ENCODE peak calls at places on chromosome 11, in four cellular contexts. D, L, E and H are unnamed samples.

GRCh38 chr11:13224324-13224723 is 53.3 kb upstream of the BMAL1 start:
- DNase-seq in D (no peak), L (no peak), E (no peak), H (no peak)

GRCh38 chr11:67301313-67301921 is 1.9 kb upstream of the SSH3 start:
- DNase-seq in D (no peak), L (no peak), E (no peak), H (no peak)

GRCh38 chr11:113528982-113529381 is 53.8 kb upstream of the DRD2 start:
- DNase-seq in D (no peak), L (no peak), E (peak), H (no peak)

GRCh38 chr11:68406318-68407313 is 53.9 kb upstream of the PPP6R3 start:
- DNase-seq in D (peak), L (no peak), E (no peak), H (no peak)

GRCh38 chr11:72220696-72221363 is 3.7 kb upstream of the INPPL1 start:
- DNase-seq in D (peak), L (no peak), E (no peak), H (no peak)

GRCh38 chr11:122976734-122977454 is 4.7 kb downstream of the BSX start:
- DNase-seq in D (no peak), L (no peak), E (no peak), H (no peak)

GRCh38 chr11:69167916-69168691 is 12.4 kb downstream of the SMIM38 start:
- DNase-seq in D (no peak), L (no peak), E (no peak), H (no peak)

GRCh38 chr11:45233121-45233803 is 52.9 kb downstream of the SYT13 start:
- DNase-seq in D (peak), L (peak), E (peak), H (peak)

GRCh38 chr11:76330651-76331050 is 50.3 kb downstream of the THAP12 start:
- DNase-seq in D (no peak), L (no peak), E (no peak), H (no peak)

GRCh38 chr11:25733777-25734176 is 598.2 kb upstream of the ANO3 start:
- DNase-seq in D (no peak), L (no peak), E (no peak), H (no peak)
- TF ChIP-seq CTCF in D (no peak), L (no peak), E (peak), H (no peak)

GRCh38 chr11:128634395-128634794 is 47.0 kb upstream of the ETS1 start:
- DNase-seq in D (no peak), L (no peak), E (no peak), H (no peak)

GRCh38 chr11:128630367-128631230 is 43.2 kb upstream of the ETS1 start:
- DNase-seq in D (peak), L (peak), E (peak), H (no peak)

GRCh38 chr11:128629516-128630106 is 42.3 kb upstream of the ETS1 start:
- DNase-seq in D (no peak), L (no peak), E (no peak), H (no peak)

GRCh38 chr11:128633384-128633965 is 46.1 kb upstream of the ETS1 start:
- DNase-seq in D (no peak), L (no peak), E (no peak), H (no peak)

DNA sequence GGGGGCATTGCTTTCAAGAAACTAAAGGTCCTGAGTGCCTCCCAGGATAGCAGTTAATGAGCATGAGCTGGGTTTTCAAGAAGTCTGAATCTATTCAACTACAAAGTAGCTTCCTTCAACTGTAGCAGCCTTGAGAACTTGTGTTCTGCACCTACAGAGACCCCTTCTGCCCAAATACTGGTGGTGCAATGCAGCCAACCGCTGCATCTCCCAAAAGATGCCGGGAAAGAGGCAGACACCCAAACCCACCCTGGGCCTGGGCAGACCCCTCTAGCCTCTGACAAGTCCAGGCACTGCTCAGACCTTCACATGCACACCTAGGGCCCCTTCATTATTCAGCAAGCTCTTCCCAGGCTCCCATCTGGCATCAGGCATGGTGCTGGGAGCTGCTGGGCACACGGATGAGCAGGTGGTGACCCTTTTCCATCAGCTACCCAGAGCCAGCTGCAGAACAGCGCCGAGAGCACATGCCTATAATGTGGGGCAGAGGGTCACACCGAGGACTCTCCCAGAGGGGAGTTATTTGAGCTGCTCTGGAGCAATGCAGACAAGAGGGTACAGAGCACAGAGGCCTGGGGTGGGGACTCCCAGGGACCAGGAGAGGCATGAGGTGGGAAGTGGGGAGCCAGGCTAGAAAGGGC is 44.9 kb upstream of the ETS1 start:
- DNase-seq in D (no peak), L (peak), E (peak), H (no peak)
- TF ChIP-seq CTCF in D (peak), L (peak), E (peak), H (peak)

GRCh38 chr11:116148645-116149044 is 624.1 kb downstream of the BUD13 start:
- DNase-seq in D (no peak), L (no peak), E (no peak), H (no peak)

GRCh38 chr11:116148056-116148455 is 624.7 kb downstream of the BUD13 start:
- DNase-seq in D (no peak), L (no peak), E (no peak), H (no peak)

GRCh38 chr11:116145187-116145865 is 627.5 kb downstream of the BUD13 start:
- DNase-seq in D (no peak), L (no peak), E (no peak), H (no peak)

DNA sequence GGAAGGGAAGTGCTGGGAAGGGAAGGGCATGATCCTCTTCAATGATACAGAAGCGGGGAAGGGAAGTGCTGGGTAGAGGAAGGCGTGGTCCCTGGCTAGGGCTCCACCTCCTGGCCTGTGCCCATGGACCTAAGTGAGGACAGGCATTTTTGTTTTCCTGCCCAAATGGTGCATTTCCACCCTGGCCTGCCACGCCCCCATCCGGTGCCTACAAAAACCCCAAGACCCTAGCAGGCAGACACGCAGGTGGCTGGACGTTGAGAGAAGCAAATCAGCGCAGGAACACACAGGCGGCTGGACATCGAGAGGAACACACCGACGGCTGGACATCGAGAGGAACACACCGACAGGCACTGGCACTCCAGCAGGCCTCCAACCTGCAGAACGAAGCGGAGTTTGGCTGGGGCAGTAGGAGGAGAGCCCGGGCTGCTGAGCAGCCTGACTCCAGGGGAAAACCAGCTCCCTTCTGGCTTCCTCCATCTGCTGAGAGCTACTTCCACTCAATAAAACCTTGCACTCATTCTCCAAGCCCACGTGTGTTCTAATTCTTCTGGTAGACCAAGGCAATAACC is 628.3 kb downstream of the BUD13 start:
- DNase-seq in D (no peak), L (no peak), E (no peak), H (no peak)
- TF ChIP-seq CTCF in D (no peak), L (no peak), E (no peak), H (no peak)

GRCh38 chr11:2827256-2827655 is 58.3 kb downstream of the CDKN1C start:
- DNase-seq in D (no peak), L (no peak), E (peak), H (no peak)

GRCh38 chr11:2825886-2826678 is 59.5 kb downstream of the CDKN1C start:
- DNase-seq in D (no peak), L (no peak), E (peak), H (no peak)

GRCh38 chr11:2826679-2827056 is 58.9 kb downstream of the CDKN1C start:
- DNase-seq in D (no peak), L (no peak), E (no peak), H (no peak)

GRCh38 chr11:2824851-2825250 is 60.7 kb downstream of the CDKN1C start:
- DNase-seq in D (no peak), L (no peak), E (no peak), H (no peak)

DNA sequence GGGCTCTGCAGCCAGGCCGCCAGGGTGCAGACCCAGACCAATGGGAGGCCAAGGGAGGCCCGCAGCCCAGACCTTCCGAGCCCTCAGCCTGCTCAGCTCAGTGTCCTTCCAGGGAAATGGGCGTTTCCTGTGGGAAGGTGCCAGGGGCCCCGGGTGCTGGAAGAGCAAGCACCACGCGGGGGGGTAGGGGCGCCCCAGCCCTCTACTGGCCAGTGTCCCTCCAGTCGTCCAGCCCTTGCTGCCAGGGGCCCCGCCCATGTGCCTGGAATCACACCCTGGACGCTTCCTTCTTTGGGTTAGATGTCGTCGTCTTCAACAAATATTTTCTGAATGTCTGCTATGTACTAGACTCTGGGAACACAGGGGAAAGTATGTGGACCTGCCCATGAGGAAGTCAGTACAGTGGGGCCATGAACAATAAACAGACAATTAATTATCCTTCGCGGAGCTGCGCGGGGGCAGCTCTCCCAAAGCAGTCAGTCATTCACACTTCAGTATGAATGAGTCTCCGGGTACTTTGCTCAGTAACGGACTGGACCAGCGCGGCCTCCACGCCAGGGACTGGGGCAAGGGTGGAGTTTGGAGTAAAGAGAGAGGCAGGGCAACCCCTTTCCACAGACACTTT is 60.2 kb downstream of the CDKN1C start:
- DNase-seq in D (peak), L (no peak), E (peak), H (no peak)
- TF ChIP-seq CTCF in D (no peak), L (no peak), E (peak), H (no peak)

GRCh38 chr11:47847892-47848635 is at the start of gene NUP160:
- DNase-seq in D (peak), L (peak), E (peak), H (peak)
- TF ChIP-seq CTCF in D (no peak), L (peak), E (no peak), H (no peak)

GRCh38 chr11:10298342-10298741 is 4.3 kb upstream of the SBF2 start:
- DNase-seq in D (no peak), L (no peak), E (peak), H (no peak)
- TF ChIP-seq CTCF in D (no peak), L (no peak), E (peak), H (no peak)

DNA sequence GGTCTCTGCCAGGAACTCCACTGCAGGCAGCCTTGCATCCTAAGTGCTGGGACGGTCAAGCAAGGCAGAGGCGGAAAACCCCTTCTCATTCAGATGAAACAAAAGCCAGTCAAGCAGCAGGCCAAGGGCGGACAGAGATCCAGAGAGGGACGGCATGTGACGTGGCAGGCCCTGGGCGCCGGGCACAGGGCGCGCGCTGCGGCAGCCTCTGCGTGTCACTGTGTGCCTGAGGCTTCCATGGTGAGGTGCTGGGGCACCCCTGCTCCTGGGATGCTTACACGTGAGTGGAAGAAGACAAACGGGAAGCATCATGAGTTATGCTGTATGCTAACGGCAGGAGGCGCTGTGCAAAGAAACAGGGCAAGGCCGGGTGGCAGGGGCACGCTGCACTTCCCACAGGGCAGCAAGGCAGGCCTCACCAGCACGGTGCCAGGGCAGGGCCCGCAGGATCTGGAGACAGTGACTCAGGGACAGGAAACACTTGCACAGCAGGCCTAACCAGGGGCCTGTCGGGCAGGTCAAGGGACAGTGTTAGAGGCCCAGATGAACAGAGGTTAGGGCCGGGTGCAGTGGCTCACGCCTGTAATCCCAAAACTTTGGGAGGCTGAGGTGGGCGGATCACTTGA is 6.1 kb downstream of the TOLLIP start:
- DNase-seq in D (peak), L (no peak), E (no peak), H (no peak)
- TF ChIP-seq CTCF in D (no peak), L (no peak), E (peak), H (no peak)

DNA sequence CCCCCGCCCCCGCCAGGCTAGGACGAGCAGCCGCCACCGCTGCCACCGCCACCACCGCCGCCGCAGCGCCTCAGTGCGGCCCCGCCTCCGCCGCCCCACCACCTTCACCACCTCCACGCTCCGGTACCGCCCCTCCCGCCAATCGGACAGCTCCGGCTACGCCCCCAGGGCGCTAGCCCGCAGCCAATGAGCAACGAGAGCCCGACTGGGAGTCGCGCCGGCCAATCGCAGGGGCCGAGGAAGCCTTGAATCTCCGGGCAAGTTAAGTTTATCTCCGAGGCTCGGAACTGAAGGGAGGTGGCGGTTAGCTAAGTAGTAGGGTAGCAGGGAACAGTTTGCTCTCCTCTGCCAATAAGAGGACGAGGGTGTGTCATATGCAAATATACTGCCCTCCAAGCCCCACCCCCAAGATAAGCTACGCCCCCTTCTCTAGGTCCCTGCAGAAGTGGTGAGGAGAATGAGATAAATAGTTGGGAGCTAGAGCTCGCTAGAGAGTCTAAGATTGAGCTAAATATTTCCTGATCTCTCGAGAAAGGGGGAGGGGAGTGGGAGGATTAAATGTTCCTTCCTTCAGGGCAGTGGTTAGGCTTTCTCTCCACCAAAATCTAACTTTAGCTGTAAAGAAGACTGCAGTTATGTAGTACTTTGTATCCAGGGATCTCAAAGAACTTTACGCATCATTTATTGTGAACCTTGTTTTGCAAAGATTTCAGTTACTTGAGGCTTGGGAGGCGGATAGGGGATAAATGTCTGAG is at the start of gene SESN3:
- DNase-seq in D (peak), L (peak), E (peak), H (peak)
- TF ChIP-seq CTCF in D (no peak), L (no peak), E (peak), H (peak)

GRCh38 chr11:58068640-58069039 is 37.9 kb downstream of the OR6Q1 start:
- DNase-seq in D (no peak), L (no peak), E (no peak), H (no peak)
- TF ChIP-seq CTCF in D (no peak), L (no peak), E (no peak), H (no peak)